ENCODE peak calls at places on chromosomes 1 and 21, in six cellular contexts. M is colonic mucosa, X is heart right ventricle, A is neuronal stem cell, O is pancreas, I is HL-60. H is an unnamed sample.

GRCh38 chr1:173453982-173454381 is 23.2 kb upstream of the PRDX6 start:
- DNase-seq in M (no peak), X (no peak), A (no peak), I (no peak), O (no peak), H (no peak)

GRCh38 chr1:109802136-109802900 is 38.6 kb upstream of the EPS8L3 start:
- DNase-seq in M (peak; percentile 19), A (no peak), O (no peak), I (no peak), X (no peak), H (no peak)

GRCh38 chr1:32151319-32151787 is 28.1 kb upstream of the TXLNA start:
- DNase-seq in O (no peak), I (no peak), A (no peak), M (no peak), X (no peak), H (no peak)

GRCh38 chr1:47992720-47993119 is 4.5 kb downstream of the TRABD2B start:
- DNase-seq in O (no peak), M (no peak), I (no peak), X (peak; percentile 55), A (no peak), H (peak; percentile 27)

GRCh38 chr1:175317309-175317708 is 124.7 kb upstream of the KIAA0040 start:
- DNase-seq in X (peak; percentile 18), M (no peak), O (peak; percentile 31), A (no peak), I (no peak), H (no peak)

GRCh38 chr1:221174598-221174997 is 295.4 kb downstream of the HLX start:
- DNase-seq in X (peak; percentile 82), I (no peak), M (no peak), O (peak; percentile 13), A (no peak), H (no peak)

GRCh38 chr1:219279017-219279770 is 105.5 kb downstream of the LYPLAL1 start:
- DNase-seq in A (no peak), M (no peak), O (no peak), X (no peak), I (no peak), H (no peak)

GRCh38 chr1:190170321-190170720 is 307.3 kb downstream of the BRINP3 start:
- DNase-seq in X (no peak), A (no peak), M (no peak), O (no peak), I (no peak), H (no peak)

GRCh38 chr1:169271094-169271493 is 96.5 kb downstream of the NME7 start:
- DNase-seq in X (no peak), A (no peak), M (no peak), I (no peak), O (no peak), H (no peak)

GRCh38 chr1:19010503-19010902 is 54.0 kb upstream of the IFFO2 start:
- DNase-seq in I (no peak), X (no peak), A (no peak), M (no peak), O (peak; percentile 58), H (no peak)

GRCh38 chr21:42281196-42281680 is 34.0 kb downstream of the TFF3 start:
- DNase-seq in M (no peak), O (no peak), A (no peak), I (no peak), X (no peak), H (no peak)
- H3K27ac ChIP-seq in M (no peak overlapping the region), O (no peak overlapping the region), A (no peak overlapping the region), I (no peak overlapping the region), X (no peak overlapping the region), H (no peak overlapping the region)

GRCh38 chr1:153646672-153647374 is 11.7 kb upstream of the SNAPIN start:
- DNase-seq in A (no peak), M (no peak), X (no peak), O (no peak), I (no peak), H (no peak)
- H3K27ac ChIP-seq in A (peak overlapping the region; percentile 21), M (no peak overlapping the region), X (no peak overlapping the region), O (peak overlapping the region; percentile 13), I (peak overlapping the region; percentile 31), H (no peak overlapping the region)

GRCh38 chr1:208231929-208232360 is 12.2 kb downstream of the PLXNA2 start:
- DNase-seq in X (no peak), I (no peak), M (no peak), A (no peak), O (peak; percentile 69), H (no peak)

GRCh38 chr1:208233546-208233945 is 10.6 kb downstream of the PLXNA2 start:
- DNase-seq in I (no peak), O (peak; percentile 87), X (no peak), A (no peak), M (peak; percentile 70), H (no peak)

GRCh38 chr1:208233978-208234377 is 10.2 kb downstream of the PLXNA2 start:
- DNase-seq in O (no peak), X (no peak), I (no peak), A (no peak), M (no peak), H (no peak)

GRCh38 chr1:208230668-208231529 is 13.3 kb downstream of the PLXNA2 start:
- DNase-seq in O (no peak), A (no peak), M (no peak), X (no peak), I (no peak), H (no peak)

GRCh38 chr1:208232639-208233038 is 11.5 kb downstream of the PLXNA2 start:
- DNase-seq in M (no peak), X (no peak), I (no peak), O (no peak), A (no peak), H (no peak)
- H3K27ac ChIP-seq in M (no peak overlapping the region), X (no peak overlapping the region), I (no peak overlapping the region), O (peak overlapping the region; percentile 14), A (no peak overlapping the region), H (peak overlapping the region; percentile 72)

DNA sequence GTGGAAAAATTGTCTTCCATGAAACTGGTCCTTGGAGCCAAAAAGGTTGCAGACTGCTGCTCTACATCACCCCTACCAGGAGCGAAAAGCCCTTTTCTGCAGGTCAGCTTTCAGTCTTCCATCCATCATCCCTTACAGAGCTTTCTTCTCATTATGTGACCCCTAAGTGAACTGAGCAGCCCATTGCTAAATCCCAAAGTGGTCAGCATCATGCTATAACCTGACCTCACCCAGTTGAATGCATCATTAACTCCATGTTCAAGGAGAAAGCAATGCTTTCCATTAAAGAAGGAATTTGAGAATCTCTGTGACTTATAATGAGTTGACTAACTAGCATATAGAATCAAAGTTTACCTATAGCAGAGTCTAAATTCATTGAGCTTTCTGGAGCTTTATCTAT is 10.4 kb upstream of the IL24 start:
- DNase-seq in O (no peak), I (no peak), M (no peak), X (no peak), A (no peak), H (no peak)
- H3K27ac ChIP-seq in O (no peak overlapping the region), I (no peak overlapping the region), M (no peak overlapping the region), X (no peak overlapping the region), A (no peak overlapping the region), H (no peak overlapping the region)

GRCh38 chr1:54640361-54640760 is 1.2 kb upstream of the MROH7 start:
- DNase-seq in X (no peak), I (no peak), O (no peak), M (no peak), A (no peak), H (no peak)
- H3K27ac ChIP-seq in X (no peak overlapping the region), I (no peak overlapping the region), O (no peak overlapping the region), M (peak overlapping the region; percentile 59), A (no peak overlapping the region), H (no peak overlapping the region)

H was measured in thoracic aorta.